ENCODE peak calls at places on chromosomes 3 and 15, in nine cellular contexts. A, W, K, Z, Y, C, V, B and S are unnamed samples.

GRCh38 chr3:146342971-146343370 is 92.1 kb upstream of the PLSCR4 start:
- DNase-seq in A (no peak), W (no peak), K (no peak), Z (peak), Y (no peak), C (peak), V (peak), B (peak), S (peak)

GRCh38 chr3:100600181-100601042 is 9.0 kb upstream of the ADGRG7 start:
- DNase-seq in A (no peak), W (no peak), K (no peak), Z (no peak), Y (no peak), C (no peak), V (no peak), B (no peak), S (no peak)

GRCh38 chr15:87502173-87502572 is 754.4 kb downstream of the NTRK3 start:
- DNase-seq in A (no peak), W (no peak), K (no peak), Z (no peak), Y (no peak), C (no peak), V (no peak), B (no peak), S (no peak)

GRCh38 chr3:4533489-4534443 is 40.6 kb downstream of the ITPR1 start:
- DNase-seq in A (peak), W (no peak), K (no peak), Z (peak), Y (no peak), C (no peak), V (no peak), B (no peak), S (no peak)

GRCh38 chr3:29409409-29409808 is 128.5 kb downstream of the RBMS3 start:
- DNase-seq in A (no peak), W (no peak), K (no peak), Z (peak), Y (no peak), C (no peak), V (peak), B (no peak), S (no peak)

GRCh38 chr3:1987983-1988382 is 110.7 kb upstream of the CNTN4 start:
- DNase-seq in A (no peak), W (no peak), K (no peak), Z (peak), Y (no peak), C (no peak), V (peak), B (no peak), S (no peak)

GRCh38 chr3:43077708-43078107 is 28.2 kb downstream of the POMGNT2 start:
- DNase-seq in A (no peak), W (no peak), K (no peak), Z (no peak), Y (no peak), C (no peak), V (no peak), B (no peak), S (no peak)

GRCh38 chr3:154122912-154123559 is 1.8 kb downstream of the ARHGEF26 start:
- DNase-seq in A (no peak), W (peak), K (no peak), Z (peak), Y (peak), C (no peak), V (peak), B (no peak), S (no peak)

GRCh38 chr3:138184994-138185393 is 2.1 kb upstream of the ARMC8 start:
- DNase-seq in A (no peak), W (no peak), K (no peak), Z (no peak), Y (no peak), C (no peak), V (no peak), B (no peak), S (no peak)

GRCh38 chr15:76147906-76148553 is 88.2 kb downstream of the TMEM266 start:
- DNase-seq in A (no peak), W (peak), K (no peak), Z (peak), Y (peak), C (peak), V (peak), B (no peak), S (no peak)